ENCODE peak calls at places on chromosomes 6 and 20, in eight cellular contexts. R, N, B, L, J, H, D and K are unnamed samples.
A peak's percentile ranks its signal among the peaks of the same experiment; 100 is the strongest.

GRCh38 chr6:141562181-141562800 is 570.4 kb upstream of the GJE1 start:
- DNase-seq in R (peak; percentile 25), N (peak; percentile 55), B (peak; percentile 50), L (peak; percentile 40), J (no peak), H (no peak), D (no peak), K (peak; percentile 6)

GRCh38 chr6:49576618-49577017 is 26.1 kb downstream of the C6orf141 start:
- DNase-seq in R (no peak), N (no peak), B (no peak), L (no peak), J (no peak), H (peak; percentile 82), D (no peak), K (peak; percentile 3)

GRCh38 chr20:9498322-9498721 is 16.1 kb upstream of the LAMP5 start:
- DNase-seq in R (no peak), N (no peak), B (no peak), L (no peak), J (no peak), H (no peak), D (peak; percentile 51), K (no peak)

GRCh38 chr6:105949939-105950582 is 136.1 kb upstream of the PRDM1 start:
- DNase-seq in R (no peak), N (no peak), B (no peak), L (no peak), J (no peak), H (no peak), D (no peak), K (no peak)

GRCh38 chr20:4563031-4563430 is 158.7 kb upstream of the PRND start:
- DNase-seq in R (no peak), N (no peak), B (no peak), L (no peak), J (no peak), H (no peak), D (no peak), K (no peak)

GRCh38 chr20:4820833-4821518 is 99.3 kb downstream of the PRND start:
- DNase-seq in R (no peak), N (no peak), B (peak; percentile 30), L (peak; percentile 81), J (no peak), H (peak; percentile 53), D (peak; percentile 85), K (no peak)

GRCh38 chr20:4546786-4547185 is 174.9 kb upstream of the PRND start:
- DNase-seq in R (no peak), N (no peak), B (no peak), L (no peak), J (no peak), H (peak; percentile 55), D (peak; percentile 89), K (no peak)

GRCh38 chr20:1805161-1805581 is 90.0 kb upstream of the SIRPA start:
- DNase-seq in R (no peak), N (no peak), B (no peak), L (no peak), J (no peak), H (peak; percentile 30), D (no peak), K (no peak)

GRCh38 chr20:21902391-21902790 is 196.9 kb downstream of the PAX1 start:
- DNase-seq in R (no peak), N (no peak), B (no peak), L (no peak), J (no peak), H (no peak), D (no peak), K (no peak)

GRCh38 chr6:48881551-48881950 is 581.5 kb downstream of the MMUT start:
- DNase-seq in R (no peak), N (no peak), B (no peak), L (no peak), J (no peak), H (peak; percentile 24), D (peak; percentile 53), K (no peak)

GRCh38 chr6:155510879-155511278 is 55.2 kb upstream of the NOX3 start:
- DNase-seq in R (no peak), N (peak; percentile 19), B (no peak), L (no peak), J (no peak), H (peak; percentile 29), D (no peak), K (no peak)